ENCODE peak calls at places on chromosomes 12 and 14, in nine cellular contexts. S, U, W, B, M, L, H, A and X are unnamed samples.

GRCh38 chr14:50469982-50470381 is 62.4 kb downstream of the MAP4K5 start:
- DNase-seq in S (no peak), U (no peak), W (no peak), B (no peak), M (no peak), L (no peak), H (no peak), A (no peak), X (no peak)

GRCh38 chr12:94732367-94732990 is 82.1 kb upstream of the TMCC3 start:
- DNase-seq in S (no peak), U (no peak), W (no peak), B (no peak), M (no peak), L (no peak), H (no peak), A (no peak), X (no peak)

GRCh38 chr14:81384900-81385299 is 15.2 kb downstream of the STON2 start:
- DNase-seq in S (no peak), U (peak), W (no peak), B (no peak), M (peak), L (peak), H (no peak), A (no peak), X (no peak)

GRCh38 chr14:89920041-89920440 is 34.5 kb downstream of the EFCAB11 start:
- DNase-seq in S (no peak), U (no peak), W (no peak), B (no peak), M (no peak), L (peak), H (no peak), A (no peak), X (no peak)

GRCh38 chr14:97709552-97709951 is 912.4 kb downstream of the VRK1 start:
- DNase-seq in S (no peak), U (no peak), W (no peak), B (no peak), M (no peak), L (no peak), H (no peak), A (peak), X (peak)

GRCh38 chr12:18749381-18749957 is 11.6 kb downstream of the CAPZA3 start:
- DNase-seq in S (no peak), U (no peak), W (no peak), B (no peak), M (peak), L (no peak), H (no peak), A (no peak), X (no peak)

GRCh38 chr14:36771256-36771655 is 109.6 kb downstream of the PAX9 start:
- DNase-seq in S (no peak), U (no peak), W (no peak), B (no peak), M (no peak), L (no peak), H (no peak), A (no peak), X (no peak)

GRCh38 chr14:34374998-34375740 is 86.9 kb downstream of the SPTSSA start:
- DNase-seq in S (no peak), U (no peak), W (no peak), B (no peak), M (peak), L (no peak), H (no peak), A (no peak), X (no peak)

GRCh38 chr14:63656194-63656593 is 14.5 kb upstream of the WDR89 start:
- DNase-seq in S (no peak), U (no peak), W (no peak), B (no peak), M (no peak), L (no peak), H (no peak), A (no peak), X (no peak)

GRCh38 chr12:27382126-27382795 is 49.6 kb downstream of the BMAL2 start:
- DNase-seq in S (no peak), U (peak), W (no peak), B (no peak), M (peak), L (peak), H (no peak), A (no peak), X (no peak)

GRCh38 chr12:3303410-3304136 is 187.4 kb upstream of the PRMT8 start:
- DNase-seq in S (no peak), U (no peak), W (no peak), B (no peak), M (no peak), L (no peak), H (no peak), A (no peak), X (no peak)